ENCODE peak calls at places on chromosomes 12 and 14, in seven cellular contexts. D is H1, A is HCT116, C is K562, R is HepG2, P is GM12878, N is SK-N-SH. O is an unnamed sample.

GRCh38 chr12:115611477-115611876 is 666.0 kb downstream of the MED13L start:
- DNase-seq in N (peak), C (no peak), A (no peak), P (no peak), D (no peak), R (no peak), O (no peak)

GRCh38 chr14:62939970-62940369 is 105.3 kb downstream of the KCNH5 start:
- DNase-seq in R (no peak), A (no peak), N (no peak), C (no peak), D (no peak), P (no peak), O (no peak)

GRCh38 chr12:29503283-29503682 is 5.8 kb upstream of the OVCH1 start:
- DNase-seq in N (no peak), C (no peak), D (no peak), P (no peak), R (no peak), A (no peak), O (no peak)

GRCh38 chr12:124286414-124286813 is 8.5 kb upstream of the RFLNA start:
- DNase-seq in N (peak), A (no peak), P (no peak), R (no peak), C (no peak), D (no peak), O (no peak)

GRCh38 chr14:103930051-103930604 is 1.9 kb downstream of the TDRD9 start:
- DNase-seq in N (no peak), A (no peak), P (no peak), C (no peak), D (no peak), R (peak), O (no peak)

GRCh38 chr12:9367828-9368227 is 159.6 kb upstream of the PZP start:
- DNase-seq in R (no peak), D (no peak), C (no peak), N (no peak), P (no peak), A (no peak), O (no peak)

GRCh38 chr12:111605931-111606625 is 7.0 kb upstream of the ATXN2 start:
- DNase-seq in N (no peak), R (no peak), C (no peak), P (no peak), D (no peak), A (no peak), O (no peak)

GRCh38 chr12:66247741-66248140 is 54.6 kb upstream of the HELB start:
- DNase-seq in P (no peak), C (no peak), D (no peak), N (no peak), A (no peak), R (no peak), O (no peak)

GRCh38 chr12:116693259-116694227 is 44.3 kb downstream of the SPRING1 start:
- DNase-seq in R (peak), N (peak), C (no peak), A (no peak), P (no peak), D (no peak), O (no peak)

GRCh38 chr12:54277823-54278276 is 2.1 kb downstream of the CBX5 start:
- DNase-seq in N (no peak), P (no peak), R (no peak), A (no peak), D (no peak), C (no peak), O (no peak)

GRCh38 chr12:46437411-46437810 is 64.8 kb upstream of the SLC38A2 start:
- DNase-seq in A (no peak), R (no peak), C (no peak), D (no peak), N (no peak), P (no peak), O (no peak)

GRCh38 chr12:132411457-132411856 is 78.5 kb upstream of the FBRSL1 start:
- DNase-seq in R (no peak), D (no peak), P (no peak), C (no peak), A (no peak), N (no peak), O (no peak)

GRCh38 chr12:107402041-107403022 is 283.3 kb upstream of the PWP1 start:
- DNase-seq in D (peak), N (peak), R (peak), C (peak), P (no peak), A (peak), O (peak)

GRCh38 chr12:132596016-132596415 is 14.4 kb downstream of the LRCOL1 start:
- DNase-seq in R (no peak), D (no peak), A (no peak), C (no peak), P (no peak), N (no peak), O (no peak)

GRCh38 chr12:31000751-31001150 is 72.9 kb upstream of the DDX11 start:
- DNase-seq in P (no peak), R (no peak), D (no peak), N (no peak), C (no peak), A (no peak), O (no peak)

GRCh38 chr12:80186727-80187217 is 87.4 kb downstream of the OTOGL start:
- DNase-seq in D (no peak), N (peak), A (peak), R (peak), P (peak), C (peak), O (peak)

GRCh38 chr12:6376965-6377666 is 1.8 kb upstream of the SCNN1A start:
- DNase-seq in R (no peak), P (no peak), D (no peak), N (no peak), A (no peak), C (no peak), O (no peak)

GRCh38 chr12:18320036-18320617 is 58.8 kb downstream of the PIK3C2G start:
- DNase-seq in A (peak), N (peak), C (peak), R (peak), D (no peak), P (no peak), O (peak)

GRCh38 chr12:104958946-104959841 is 1.1 kb upstream of the SLC41A2 start:
- DNase-seq in D (no peak), C (peak), R (peak), A (no peak), P (no peak), N (no peak), O (peak)

GRCh38 chr12:121570467-121571283 is 10.1 kb downstream of the KDM2B start:
- DNase-seq in C (no peak), R (no peak), N (no peak), D (no peak), A (no peak), P (no peak), O (no peak)

GRCh38 chr12:21334771-21335325 is at the start of gene SLCO1A2:
- DNase-seq in C (no peak), R (no peak), D (no peak), N (no peak), P (no peak), A (no peak), O (no peak)

GRCh38 chr12:121610239-121611149 is 15.8 kb upstream of the ORAI1 start:
- DNase-seq in N (no peak), R (no peak), P (no peak), D (no peak), A (no peak), C (peak), O (no peak)

GRCh38 chr12:108833757-108834472 is 23.5 kb downstream of the SSH1 start:
- DNase-seq in P (no peak), R (no peak), N (no peak), A (no peak), C (no peak), D (no peak), O (no peak)

GRCh38 chr14:68789798-68790655 is 2.8 kb downstream of the ZFP36L1 start:
- DNase-seq in A (no peak), N (no peak), D (peak), R (no peak), C (no peak), P (no peak), O (no peak)

GRCh38 chr14:52015411-52016030 is 26.2 kb downstream of the RTRAF start:
- DNase-seq in A (peak), R (peak), D (peak), C (peak), P (no peak), N (peak), O (peak)
- TF ChIP-seq JUND in A (no peak), R (no peak), D (no peak), C (no peak), P (no peak), N (no peak), O (no peak)

GRCh38 chr12:94488449-94488848 is 28.8 kb upstream of the CEP83 start:
- DNase-seq in N (no peak), C (no peak), D (no peak), A (no peak), P (peak), R (no peak), O (no peak)
- TF ChIP-seq JUND in N (no peak), C (no peak), D (no peak), A (no peak), P (no peak), R (no peak), O (no peak)

DNA sequence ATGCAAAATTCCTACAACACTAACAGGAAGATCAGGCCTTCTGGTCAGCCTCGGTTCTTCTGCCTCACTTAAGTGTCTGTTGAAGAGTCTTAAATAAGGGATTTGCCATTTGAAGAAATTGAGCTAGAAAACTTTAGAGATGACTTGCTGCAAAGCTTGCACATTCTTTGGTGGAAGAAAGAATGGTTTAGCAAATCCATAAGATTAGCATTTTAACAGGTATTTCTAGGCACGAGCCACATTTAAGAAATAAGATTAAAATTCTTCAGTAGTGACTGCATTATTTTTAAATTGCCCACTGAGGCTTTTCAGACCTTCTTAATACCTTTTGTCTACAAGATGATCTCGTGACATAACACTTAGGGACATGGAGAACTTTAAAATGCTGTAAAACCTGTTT is 327.1 kb downstream of the TMEM117 start:
- DNase-seq in C (no peak), R (no peak), D (no peak), A (no peak), N (no peak), P (no peak), O (no peak)
- TF ChIP-seq JUND in C (no peak), R (no peak), D (no peak), A (no peak), N (no peak), P (no peak), O (no peak)

DNA sequence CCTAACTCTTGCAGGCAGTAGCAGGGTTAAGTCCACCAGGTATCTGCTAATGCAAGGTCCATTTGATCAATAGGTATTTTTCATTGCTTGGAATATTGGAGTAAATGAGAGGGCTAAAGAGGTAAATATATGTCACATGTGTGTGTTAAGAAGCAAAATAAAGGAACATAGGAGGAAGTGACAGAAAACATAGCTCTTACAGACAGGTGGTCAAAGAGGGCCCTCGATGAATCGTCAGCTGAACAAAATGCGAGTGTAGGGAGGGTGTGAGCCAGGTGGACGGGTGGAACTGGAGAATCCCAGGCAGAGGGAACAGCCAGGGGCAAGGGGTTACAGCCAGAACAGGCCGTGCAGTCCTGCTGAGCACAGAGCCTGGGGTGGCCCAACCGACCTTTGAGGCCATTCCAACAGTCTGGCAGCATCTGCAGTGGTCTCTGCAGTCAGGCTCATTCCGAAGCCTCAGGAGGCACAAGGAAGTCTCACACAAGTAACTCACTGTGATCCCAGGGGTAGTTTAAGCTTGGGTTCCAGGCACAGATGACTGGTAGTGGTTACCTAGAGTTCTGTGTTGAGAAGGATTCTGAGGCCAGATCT is 43.2 kb downstream of the CCDC88C start:
- DNase-seq in D (no peak), A (no peak), N (no peak), C (no peak), P (no peak), R (no peak), O (no peak)
- TF ChIP-seq JUND in D (no peak), A (no peak), N (no peak), C (no peak), P (no peak), R (no peak), O (no peak)

GRCh38 chr14:23307687-23308644 is 1.3 kb downstream of the BCL2L2 start:
- DNase-seq in P (no peak), R (no peak), N (no peak), A (no peak), D (no peak), C (no peak), O (no peak)

GRCh38 chr14:23307146-23307447 is 464 bp downstream of the BCL2L2 start:
- DNase-seq in R (no peak), C (no peak), N (no peak), A (no peak), D (no peak), P (no peak), O (no peak)

GRCh38 chr14:23308721-23309445 is 2.2 kb downstream of the BCL2L2 start:
- DNase-seq in D (no peak), R (no peak), C (no peak), N (no peak), P (no peak), A (no peak), O (no peak)

GRCh38 chr14:23306113-23306411 is 571 bp upstream of the BCL2L2 start:
- DNase-seq in P (no peak), N (no peak), D (no peak), R (no peak), C (no peak), A (no peak), O (no peak)

DNA sequence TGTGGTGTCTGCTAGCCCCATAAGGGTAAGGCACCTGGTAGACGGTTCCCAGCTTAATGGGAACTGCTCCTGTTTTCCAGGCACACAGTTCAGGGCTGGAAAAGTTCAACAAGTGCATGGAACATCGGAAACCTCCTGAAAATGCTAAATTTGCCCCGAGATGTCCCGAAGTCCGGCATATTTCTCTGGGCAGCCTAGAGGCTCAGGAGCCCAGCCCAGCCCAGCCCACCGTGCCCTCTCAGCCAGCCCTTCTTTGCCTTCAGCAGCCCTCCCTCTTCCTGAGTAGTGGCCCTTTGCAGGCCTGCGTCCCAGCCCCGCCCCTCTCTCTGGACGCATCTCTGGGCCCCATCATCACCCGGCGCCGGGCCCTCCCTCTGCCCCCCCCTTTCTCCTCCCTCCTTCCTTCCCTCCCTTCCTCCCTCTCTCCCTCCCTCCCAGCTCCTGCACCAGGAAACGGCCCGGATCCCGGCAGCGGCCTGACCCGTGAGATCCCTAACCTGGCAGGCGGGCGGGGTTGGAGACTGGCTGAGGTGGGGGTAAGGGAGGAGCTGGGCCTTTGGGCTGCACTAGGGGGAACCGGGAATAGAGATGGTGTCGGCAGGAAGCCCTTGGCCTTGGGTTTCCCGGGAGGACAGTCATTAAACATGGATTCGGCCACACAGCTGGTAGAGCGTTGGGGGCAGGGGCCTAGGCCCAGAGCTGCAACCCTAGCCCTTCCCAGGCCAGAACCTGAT is at the start of gene BCL2L2:
- DNase-seq in R (peak), C (peak), D (peak), N (peak), A (peak), P (no peak), O (peak)
- TF ChIP-seq JUND in R (peak), C (peak), D (peak), N (no peak), A (no peak), P (peak), O (no peak)

GRCh38 chr14:55077155-55077554 is 25.7 kb downstream of the MAPK1IP1L start:
- DNase-seq in C (no peak), D (peak), P (no peak), N (no peak), A (peak), R (peak), O (no peak)
- TF ChIP-seq JUND in C (no peak), D (no peak), P (no peak), N (no peak), A (no peak), R (no peak), O (no peak)

GRCh38 chr14:72894623-72895378 is 900 bp upstream of the DPF3 start:
- DNase-seq in P (no peak), C (peak), R (no peak), D (peak), A (no peak), N (peak), O (no peak)
- TF ChIP-seq JUND in P (no peak), C (no peak), R (no peak), D (no peak), A (no peak), N (no peak), O (no peak)

DNA sequence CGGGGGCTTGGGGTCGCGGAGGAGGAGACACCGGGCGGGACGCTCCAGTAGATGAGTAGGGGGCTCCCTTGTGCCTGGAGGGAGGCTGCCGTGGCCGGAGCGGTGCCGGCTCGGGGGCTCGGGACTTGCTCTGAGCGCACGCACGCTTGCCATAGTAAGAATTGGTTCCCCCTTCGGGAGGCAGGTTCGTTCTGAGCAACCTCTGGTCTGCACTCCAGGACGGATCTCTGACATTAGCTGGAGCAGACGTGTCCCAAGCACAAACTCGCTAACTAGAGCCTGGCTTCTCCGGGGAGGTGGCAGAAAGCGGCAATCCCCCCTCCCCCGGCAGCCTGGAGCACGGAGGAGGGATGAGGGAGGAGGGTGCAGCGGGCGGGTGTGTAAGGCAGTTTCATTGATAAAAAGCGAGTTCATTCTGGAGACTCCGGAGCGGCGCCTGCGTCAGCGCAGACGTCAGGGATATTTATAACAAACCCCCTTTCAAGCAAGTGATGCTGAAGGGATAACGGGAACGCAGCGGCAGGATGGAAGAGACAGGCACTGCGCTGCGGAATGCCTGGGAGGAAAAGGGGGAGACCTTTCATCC is 618 bp downstream of the FOS start:
- DNase-seq in A (no peak), D (no peak), N (peak), C (peak), P (no peak), R (no peak), O (no peak)
- TF ChIP-seq JUND in A (no peak), D (no peak), N (no peak), C (no peak), P (no peak), R (no peak), O (no peak)

O was measured in T47D.